ENCODE peak calls at places on chromosomes 12 and 14, in six cellular contexts. U, T, B, D, X and O are unnamed samples.

GRCh38 chr12:93624595-93625294 is 52.3 kb downstream of the SOCS2 start:
- DNase-seq in U (peak), T (peak), B (no peak), D (no peak), X (peak), O (no peak)

GRCh38 chr12:7068240-7068993 is 7.9 kb downstream of the C1S start:
- DNase-seq in U (no peak), T (peak), B (no peak), D (no peak), X (no peak), O (peak)

GRCh38 chr14:21039059-21039422 is 3.1 kb upstream of the RNASE7 start:
- DNase-seq in U (peak), T (peak), B (peak), D (peak), X (no peak), O (peak)

GRCh38 chr14:21317433-21317832 is 37.5 kb downstream of the RPGRIP1 start:
- DNase-seq in U (no peak), T (no peak), B (no peak), D (no peak), X (no peak), O (no peak)

GRCh38 chr14:68795602-68796417 is 2.9 kb upstream of the ZFP36L1 start:
- DNase-seq in U (peak), T (peak), B (peak), D (peak), X (peak), O (peak)

GRCh38 chr12:19739195-19739776 is 300.0 kb downstream of the AEBP2 start:
- DNase-seq in U (peak), T (peak), B (no peak), D (no peak), X (peak), O (no peak)

GRCh38 chr12:72264548-72265175 is 7.5 kb upstream of the TRHDE start:
- DNase-seq in U (no peak), T (no peak), B (no peak), D (no peak), X (peak), O (no peak)

GRCh38 chr12:113186666-113187325 is 1.3 kb downstream of the RITA1 start:
- DNase-seq in U (no peak), T (no peak), B (no peak), D (no peak), X (no peak), O (no peak)

GRCh38 chr12:81757731-81758325 is 1.3 kb downstream of the PPFIA2 start:
- DNase-seq in U (no peak), T (peak), B (no peak), D (no peak), X (no peak), O (no peak)
- H3K4me3 ChIP-seq in U (no peak), T (peak), B (peak), D (no peak), X (peak), O (peak)

GRCh38 chr12:12786716-12787601 is 1.5 kb downstream of the APOLD1 start:
- DNase-seq in U (peak), T (peak), B (peak), D (peak), X (peak), O (peak)
- TF ChIP-seq CTCF in U (no peak), T (no peak), B (no peak), D (peak), X (peak), O (peak)

GRCh38 chr12:4540170-4540569 is 1.5 kb downstream of the RAD51AP1 start:
- DNase-seq in U (no peak), T (no peak), B (no peak), D (no peak), X (no peak), O (no peak)
- H3K4me3 ChIP-seq in U (no peak), T (peak), B (no peak), D (no peak), X (peak), O (no peak)

GRCh38 chr14:91336093-91336450 is 81.5 kb downstream of the CCDC88C start:
- DNase-seq in U (no peak), T (no peak), B (no peak), D (peak), X (no peak), O (no peak)

GRCh38 chr14:91339076-91339475 is 78.5 kb downstream of the CCDC88C start:
- DNase-seq in U (no peak), T (no peak), B (no peak), D (peak), X (no peak), O (no peak)

GRCh38 chr14:91337699-91338335 is 79.8 kb downstream of the CCDC88C start:
- DNase-seq in U (no peak), T (no peak), B (no peak), D (peak), X (no peak), O (no peak)

GRCh38 chr14:91339606-91340369 is 77.8 kb downstream of the CCDC88C start:
- DNase-seq in U (no peak), T (no peak), B (no peak), D (peak), X (no peak), O (no peak)

DNA sequence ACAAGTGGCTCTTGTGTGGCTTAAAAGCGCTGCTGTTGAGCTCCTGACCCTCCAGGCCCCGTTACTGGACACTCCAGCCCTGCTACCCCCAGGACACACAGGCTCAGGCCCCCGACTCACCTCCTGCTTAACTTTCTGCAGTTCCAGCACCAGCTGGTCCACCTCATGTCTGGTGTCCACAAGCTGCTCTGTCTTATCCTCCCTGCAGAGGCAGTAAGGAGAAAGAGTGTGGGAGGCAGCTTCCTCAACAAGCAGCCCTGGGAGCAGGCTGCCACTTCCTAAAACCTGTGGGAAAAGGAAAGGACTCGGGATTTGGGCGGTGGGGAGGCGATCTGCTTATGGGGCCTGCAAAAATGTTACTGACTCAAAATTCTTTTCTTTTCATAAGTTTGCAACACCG is 79.3 kb downstream of the CCDC88C start:
- DNase-seq in U (no peak), T (no peak), B (no peak), D (no peak), X (no peak), O (no peak)
- TF ChIP-seq CTCF in U (no peak), T (no peak), B (no peak), D (no peak), X (no peak), O (no peak)

DNA sequence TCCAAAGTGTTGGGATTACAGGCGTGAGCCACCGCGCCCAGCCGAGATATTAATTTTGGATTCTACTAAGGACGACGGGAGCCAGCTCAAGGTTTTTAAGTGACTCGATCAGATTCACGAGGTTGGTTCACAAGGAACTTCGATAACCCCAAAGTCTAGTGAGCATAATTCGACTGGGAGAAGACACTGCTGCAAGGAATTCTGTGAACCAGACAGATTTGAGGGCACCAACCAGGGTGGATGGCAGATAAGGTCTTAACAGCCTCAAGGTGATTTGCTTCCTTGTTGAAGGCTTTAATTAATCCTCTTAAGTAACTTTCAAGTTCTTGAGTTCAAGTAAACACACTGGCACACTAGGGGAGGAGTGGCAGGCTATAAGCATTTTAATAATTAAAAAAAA is 1.1 kb upstream of the KLHDC2 start:
- DNase-seq in U (no peak), T (peak), B (no peak), D (no peak), X (no peak), O (no peak)
- H3K4me3 ChIP-seq in U (peak), T (peak), B (peak), D (peak), X (peak), O (peak)

GRCh38 chr12:132244724-132245295 is 84.6 kb downstream of the GALNT9 start:
- DNase-seq in U (no peak), T (no peak), B (no peak), D (peak), X (no peak), O (peak)

GRCh38 chr12:132246997-132247717 is 82.2 kb downstream of the GALNT9 start:
- DNase-seq in U (no peak), T (no peak), B (no peak), D (peak), X (no peak), O (peak)

GRCh38 chr12:132239796-132240668 is 89.4 kb downstream of the GALNT9 start:
- DNase-seq in U (no peak), T (no peak), B (no peak), D (peak), X (no peak), O (no peak)

GRCh38 chr12:132245521-132246101 is 83.8 kb downstream of the GALNT9 start:
- DNase-seq in U (no peak), T (no peak), B (no peak), D (peak), X (no peak), O (peak)

DNA sequence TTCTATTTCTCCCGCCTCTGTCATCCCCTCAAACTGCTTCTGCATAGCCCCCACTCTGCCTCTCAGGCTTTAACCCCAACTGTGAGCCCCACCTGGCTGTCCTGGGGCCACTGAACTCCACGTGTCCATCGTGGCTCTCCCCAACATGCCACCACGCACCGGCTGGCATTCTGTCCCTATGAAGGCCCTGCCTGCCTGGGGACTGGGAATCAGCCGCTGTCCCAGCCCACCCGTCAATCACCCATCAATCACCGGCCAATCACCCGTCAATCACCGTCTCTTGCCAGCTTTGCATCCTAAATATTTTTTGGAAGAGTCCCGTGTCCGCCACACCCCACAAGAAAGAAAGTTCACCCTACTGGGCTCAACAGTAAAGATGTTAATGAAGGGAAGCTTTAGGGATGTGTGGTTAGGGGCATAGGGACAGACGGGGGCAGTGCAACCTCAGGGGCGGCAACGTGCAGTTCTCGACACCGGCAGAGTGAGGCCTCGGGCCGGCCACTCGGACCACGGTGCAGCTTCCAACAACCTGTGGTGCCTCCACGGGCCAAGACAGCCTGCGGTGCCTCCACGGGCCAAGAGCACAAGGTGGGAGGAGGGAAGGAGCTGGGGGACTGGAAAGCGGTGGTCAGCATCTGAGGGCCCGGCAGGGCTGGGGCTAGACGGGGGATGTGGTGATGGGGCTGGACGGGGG is 85.6 kb downstream of the GALNT9 start:
- DNase-seq in U (no peak), T (no peak), B (no peak), D (peak), X (no peak), O (peak)
- TF ChIP-seq CTCF in U (no peak), T (no peak), B (no peak), D (no peak), X (no peak), O (no peak)

DNA sequence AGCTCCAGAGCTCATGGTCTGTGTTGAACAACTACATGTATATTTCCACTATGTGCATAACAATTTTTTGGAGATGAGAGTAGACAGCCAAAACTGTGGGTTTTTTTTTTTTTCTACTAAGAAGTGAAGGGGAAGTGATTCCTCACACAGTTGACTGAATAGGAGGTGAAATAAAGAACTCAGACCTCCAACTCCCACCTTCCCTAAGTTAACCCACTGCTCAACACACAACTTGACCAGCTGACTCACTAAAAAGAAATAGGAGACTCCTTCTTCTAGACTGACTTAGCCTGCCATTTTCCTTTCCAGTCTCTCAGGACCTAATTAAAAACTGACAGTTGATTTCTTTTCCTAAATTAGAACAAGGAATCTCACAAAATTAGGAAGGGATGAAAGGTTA is 1.7 kb downstream of the M6PR start:
- DNase-seq in U (no peak), T (no peak), B (no peak), D (no peak), X (no peak), O (no peak)
- H3K4me3 ChIP-seq in U (no peak), T (peak), B (no peak), D (no peak), X (peak), O (no peak)

GRCh38 chr12:13222076-13222475 is 25.6 kb downstream of the EMP1 start:
- DNase-seq in U (no peak), T (no peak), B (peak), D (peak), X (no peak), O (no peak)

GRCh38 chr12:13218641-13219040 is 22.1 kb downstream of the EMP1 start:
- DNase-seq in U (no peak), T (no peak), B (no peak), D (no peak), X (no peak), O (no peak)

GRCh38 chr12:13223176-13223806 is 26.8 kb downstream of the EMP1 start:
- DNase-seq in U (peak), T (peak), B (no peak), D (no peak), X (no peak), O (no peak)

GRCh38 chr12:13219320-13219719 is 22.8 kb downstream of the EMP1 start:
- DNase-seq in U (no peak), T (no peak), B (no peak), D (no peak), X (no peak), O (no peak)

GRCh38 chr12:13220848-13221247 is 24.3 kb downstream of the EMP1 start:
- DNase-seq in U (peak), T (peak), B (no peak), D (no peak), X (no peak), O (no peak)
- TF ChIP-seq CTCF in U (no peak), T (no peak), B (no peak), D (no peak), X (no peak), O (no peak)

DNA sequence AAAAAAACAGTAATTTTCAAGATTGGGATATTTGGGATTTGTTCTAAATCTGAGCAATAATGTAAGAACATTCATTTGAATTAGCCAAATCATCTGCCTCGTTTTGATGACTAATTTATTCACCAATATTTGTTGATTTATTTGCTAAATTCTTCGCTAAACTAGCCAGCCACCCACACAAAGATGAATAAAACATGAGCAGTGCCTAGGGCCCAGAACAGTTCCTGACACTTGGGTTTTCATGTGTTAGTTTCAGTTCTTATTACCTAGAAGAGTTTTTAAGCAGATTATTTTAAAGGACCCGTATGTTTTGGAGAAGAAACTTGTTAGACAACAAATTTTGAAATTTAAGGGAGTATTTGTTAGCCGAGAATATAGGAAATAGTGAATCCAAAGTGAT is 1.5 kb downstream of the ETNK1 start:
- DNase-seq in U (peak), T (peak), B (no peak), D (no peak), X (peak), O (no peak)
- H3K4me3 ChIP-seq in U (peak), T (peak), B (peak), D (peak), X (peak), O (peak)